ENCODE peak calls at places on chromosomes 6 and 20, in five cellular contexts. C is CD8-positive, alpha-beta T cell; M is SJCRH30; X is ovary; O is naive thymus-derived CD4-positive, alpha-beta T cell. E is an unnamed sample. For H3K4me1, the result is how much of the 10 kb centered on the place peaks cover.

GRCh38 chr6:166692723-166693302 is 65.8 kb upstream of the RPS6KA2 start:
- DNase-seq in C (no peak), M (no peak), X (no peak), O (no peak), E (no peak)

GRCh38 chr6:96900873-96901272 is 3.2 kb upstream of the NDUFAF4 start:
- DNase-seq in C (no peak), M (no peak), X (no peak), O (no peak), E (no peak)

GRCh38 chr6:149459761-149460160 is 25.1 kb downstream of the ZC3H12D start:
- DNase-seq in C (no peak), M (no peak), X (no peak), O (no peak), E (no peak)

GRCh38 chr6:159992366-159992765 is 23.5 kb downstream of the IGF2R start:
- DNase-seq in C (no peak), M (no peak), X (no peak), O (no peak), E (no peak)

GRCh38 chr6:167811689-167812487 is 14.8 kb upstream of the AFDN start:
- DNase-seq in C (no peak), M (no peak), X (no peak), O (no peak), E (no peak)

GRCh38 chr6:90384720-90385119 is 88.1 kb upstream of the BACH2 start:
- DNase-seq in C (no peak), M (no peak), X (no peak), O (no peak), E (no peak)

GRCh38 chr6:164048840-164049239 is 634.3 kb downstream of the QKI start:
- DNase-seq in C (no peak), M (no peak), X (no peak), O (no peak), E (no peak)

GRCh38 chr6:44000164-44000842 is 126.9 kb downstream of the MRPL14 start:
- DNase-seq in C (peak), M (no peak), X (peak), O (no peak), E (no peak)

GRCh38 chr6:155108070-155108815 is 113.1 kb downstream of the TIAM2 start:
- DNase-seq in C (no peak), M (peak), X (no peak), O (no peak), E (no peak)

GRCh38 chr20:56400001-56400640 is 7.7 kb downstream of the CSTF1 start:
- DNase-seq in C (peak), M (peak), X (no peak), O (peak), E (peak)

GRCh38 chr6:170224694-170225660 is 65.9 kb downstream of the DLL1 start:
- DNase-seq in C (no peak), M (peak), X (peak), O (no peak), E (no peak)

GRCh38 chr6:141309295-141309694 is 823.4 kb upstream of the GJE1 start:
- DNase-seq in C (peak), M (no peak), X (no peak), O (no peak), E (peak)

DNA sequence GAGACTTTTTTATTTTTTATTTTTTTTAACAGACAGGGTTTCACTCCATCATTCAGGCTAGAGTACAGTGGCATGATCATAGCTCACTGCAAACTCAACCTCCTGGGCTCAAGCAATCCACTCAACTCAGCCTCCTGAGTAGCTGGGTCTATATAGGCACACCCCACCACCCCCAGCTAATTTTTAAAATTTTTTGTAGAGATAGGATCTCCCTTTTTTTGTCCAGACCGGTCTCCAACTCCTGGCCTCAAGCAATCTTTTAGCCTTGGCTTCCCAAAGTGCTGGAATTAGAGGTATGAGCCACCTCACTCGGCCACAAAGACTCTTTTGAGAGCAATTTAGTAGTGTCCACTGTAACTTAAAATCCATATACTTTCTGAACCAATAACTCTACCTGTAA is 103.3 kb upstream of the DST start:
- DNase-seq in C (no peak), M (no peak), X (no peak), O (no peak), E (no peak)
- H3K4me1 ChIP-seq in C (under half), M (under half), X (under half), O (under half), E (half or more)

GRCh38 chr6:1767481-1768246 is 157.9 kb downstream of the FOXC1 start:
- DNase-seq in C (no peak), M (peak), X (no peak), O (no peak), E (peak)
- H3K4me3 ChIP-seq in C (no peak), M (no peak), X (no peak), O (no peak), E (no peak)

GRCh38 chr6:16700202-16700997 is 60.9 kb downstream of the ATXN1 start:
- DNase-seq in C (peak), M (no peak), X (peak), O (no peak), E (no peak)
- H3K4me1 ChIP-seq in C (under half), M (under half), X (under half), O (under half), E (under half)

GRCh38 chr6:128415387-128415786 is 105.0 kb downstream of the PTPRK start:
- DNase-seq in C (no peak), M (no peak), X (no peak), O (no peak), E (no peak)
- H3K4me3 ChIP-seq in C (no peak), M (no peak), X (no peak), O (no peak), E (no peak)

DNA sequence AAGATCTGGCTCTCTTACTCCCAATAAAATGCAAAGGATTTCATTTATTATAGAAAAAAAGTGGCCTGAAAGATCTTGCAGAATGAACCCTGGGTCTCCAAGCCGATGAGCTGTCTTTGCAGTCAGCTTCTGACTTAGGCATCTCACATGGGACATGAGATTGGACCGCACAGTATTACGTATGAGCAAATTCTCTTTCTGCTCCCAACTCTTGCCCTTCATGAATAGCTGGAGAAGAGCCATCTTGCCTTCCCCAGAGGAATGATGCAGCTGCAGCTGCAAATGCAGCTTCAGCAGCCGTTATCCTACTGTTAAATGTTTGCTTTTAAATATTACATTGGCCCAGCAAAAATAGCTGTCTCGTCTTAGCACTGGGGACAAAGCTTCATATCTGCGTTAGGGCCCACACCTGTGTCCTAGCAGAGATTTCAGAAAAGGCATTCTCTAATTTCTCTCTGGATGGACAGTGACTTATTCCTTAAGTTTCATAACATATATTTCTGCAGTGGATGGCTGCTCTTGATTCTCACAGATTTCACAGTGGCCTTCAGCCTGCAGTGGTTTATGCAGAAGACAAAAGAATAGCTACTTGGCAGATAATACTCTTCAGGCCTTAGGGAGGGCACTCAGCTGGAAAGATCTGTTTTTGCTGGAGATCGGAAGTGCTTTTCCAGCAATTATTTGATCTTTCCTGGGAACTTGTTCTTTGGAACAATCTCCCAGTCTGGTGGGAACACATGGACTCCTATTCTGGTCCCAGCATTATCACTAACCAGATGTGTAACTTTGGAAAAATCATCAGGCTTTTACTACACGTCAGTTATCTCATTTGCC is 129.2 kb downstream of the FYN start:
- DNase-seq in C (no peak), M (no peak), X (no peak), O (no peak), E (no peak)
- H3K4me1 ChIP-seq in C (half or more), M (under half), X (under half), O (half or more), E (under half)

DNA sequence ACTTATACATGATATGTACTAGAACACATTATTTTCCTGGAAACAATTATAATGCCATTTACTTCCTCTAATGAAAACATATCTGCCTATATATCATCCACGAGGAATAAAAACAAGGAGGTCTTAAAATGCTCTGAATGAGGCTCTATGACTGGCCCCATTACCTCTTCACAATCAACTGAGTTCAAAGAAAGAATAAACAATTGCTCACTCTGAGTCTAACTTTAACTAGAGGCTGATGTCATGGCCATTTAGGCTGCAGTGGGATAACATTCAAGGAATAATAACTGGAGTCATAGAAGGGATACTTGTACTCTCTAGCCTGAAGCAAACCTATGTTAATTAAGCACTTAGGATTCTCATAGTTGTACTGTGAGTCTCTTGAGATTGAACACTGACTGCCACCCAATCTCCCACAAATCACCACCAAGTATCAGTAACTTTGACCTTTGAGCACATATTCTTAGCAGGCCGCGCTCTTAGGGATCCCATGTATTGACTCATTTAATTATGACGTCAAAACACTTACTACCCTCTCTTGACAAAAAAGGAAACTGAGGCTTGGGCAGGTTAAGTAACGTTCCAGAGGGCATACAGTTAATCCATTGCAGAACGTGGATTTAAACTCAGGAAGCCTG is 70.1 kb downstream of the PERP start:
- DNase-seq in C (no peak), M (no peak), X (no peak), O (no peak), E (no peak)
- H3K4me3 ChIP-seq in C (no peak), M (no peak), X (no peak), O (no peak), E (no peak)

DNA sequence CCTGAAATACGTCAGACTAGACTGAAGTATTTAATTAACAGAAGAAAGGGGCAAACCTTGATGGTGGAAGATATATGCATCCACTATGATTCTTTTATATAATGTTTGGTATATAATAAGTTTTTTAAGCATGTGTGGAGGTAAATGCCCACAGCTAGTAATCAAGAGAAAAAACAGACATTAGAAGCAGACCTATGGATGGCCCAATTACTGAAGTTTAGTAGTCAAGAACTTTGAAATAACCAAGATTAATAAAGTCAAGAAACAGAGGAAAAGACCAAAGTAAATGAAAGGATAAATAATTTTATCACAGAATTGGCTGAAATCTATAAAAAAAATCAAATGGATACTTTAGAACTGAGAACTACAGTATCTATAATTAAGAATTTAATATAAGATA is 15.3 kb downstream of the TTI1 start:
- DNase-seq in C (no peak), M (no peak), X (no peak), O (no peak), E (no peak)
- H3K4me1 ChIP-seq in C (under half), M (under half), X (under half), O (under half), E (under half)

DNA sequence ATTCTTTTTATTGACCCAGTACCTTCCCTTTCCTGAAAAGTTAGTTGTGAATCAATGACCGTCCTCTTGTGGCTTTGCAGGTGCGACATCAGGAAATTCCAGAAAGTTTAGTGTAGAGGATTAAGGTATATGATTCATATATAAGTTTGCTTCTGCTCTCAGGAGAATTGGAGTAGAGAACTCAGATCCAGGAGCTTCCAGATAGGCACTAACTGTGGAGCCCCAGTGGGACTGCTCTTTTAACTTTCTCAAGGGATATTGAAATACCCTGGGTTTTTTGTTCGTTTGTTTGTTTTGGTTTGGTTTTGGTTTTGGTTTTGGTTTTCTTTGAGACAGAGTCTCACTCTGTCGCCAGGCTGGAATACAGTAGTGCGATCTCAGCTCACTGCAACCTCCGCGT is 9.5 kb downstream of the TAAR2 start:
- DNase-seq in C (no peak), M (no peak), X (no peak), O (no peak), E (no peak)
- H3K4me3 ChIP-seq in C (no peak), M (no peak), X (no peak), O (no peak), E (no peak)

DNA sequence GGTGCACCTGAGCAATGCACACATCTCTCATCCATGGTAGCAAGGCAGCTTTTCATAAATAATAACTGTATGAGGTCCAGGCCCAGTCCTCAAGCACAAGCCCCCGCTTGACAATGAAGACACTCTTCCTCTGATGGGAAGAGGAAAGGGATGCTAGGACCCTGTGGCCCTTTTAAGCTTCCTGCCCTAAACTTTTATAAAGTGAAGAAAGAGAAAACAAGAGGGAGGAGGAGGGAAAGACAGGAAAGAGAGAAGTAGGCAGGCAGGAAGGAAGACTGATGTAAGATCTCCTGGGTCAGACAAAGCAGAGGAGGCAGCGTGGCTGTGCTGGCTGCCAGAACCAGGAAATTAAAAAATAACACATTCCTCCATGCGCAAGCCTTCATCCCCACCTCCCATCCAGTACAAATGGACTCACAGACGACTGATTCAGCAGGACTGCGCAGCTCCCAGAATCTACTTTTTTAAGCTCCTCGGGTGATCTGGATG is 16.4 kb downstream of the TNFAIP3 start:
- DNase-seq in C (peak), M (no peak), X (no peak), O (peak), E (no peak)
- H3K4me1 ChIP-seq in C (under half), M (under half), X (under half), O (under half), E (under half)